ENCODE peak calls at places on chromosomes 11 and 22, in seven cellular contexts. P, S, O, L, J, R and D are unnamed samples.

GRCh38 chr22:39562839-39563489 is 7.6 kb upstream of the CACNA1I start:
- DNase-seq in P (no peak), S (no peak), O (no peak), L (no peak), J (no peak), R (no peak), D (no peak)

GRCh38 chr22:39916496-39916895 is 15.6 kb downstream of the GRAP2 start:
- DNase-seq in P (no peak), S (no peak), O (no peak), L (no peak), J (no peak), R (no peak), D (no peak)

GRCh38 chr11:74672332-74672955 is 58.8 kb downstream of the CHRDL2 start:
- DNase-seq in P (no peak), S (no peak), O (no peak), L (no peak), J (no peak), R (peak; percentile 45), D (no peak)

GRCh38 chr11:110251837-110252236 is 44.6 kb downstream of the RDX start:
- DNase-seq in P (no peak), S (no peak), O (no peak), L (no peak), J (no peak), R (peak; percentile 77), D (no peak)

GRCh38 chr11:101840720-101841119 is 74.1 kb upstream of the CEP126 start:
- DNase-seq in P (no peak), S (no peak), O (no peak), L (no peak), J (no peak), R (no peak), D (no peak)

GRCh38 chr11:130269544-130269943 is 45.2 kb downstream of the ZBTB44 start:
- DNase-seq in P (no peak), S (no peak), O (no peak), L (no peak), J (no peak), R (no peak), D (no peak)

GRCh38 chr22:38017272-38017920 is 33.0 kb upstream of the SOX10 start:
- DNase-seq in P (peak; percentile 89), S (no peak), O (no peak), L (no peak), J (peak; percentile 86), R (peak; percentile 54), D (peak; percentile 79)

GRCh38 chr11:62925745-62926668 is 4.8 kb upstream of the CHRM1 start:
- DNase-seq in P (peak; percentile 31), S (peak; percentile 58), O (no peak), L (no peak), J (no peak), R (no peak), D (no peak)

GRCh38 chr22:37659897-37660708 is 1.6 kb downstream of the PDXP start:
- DNase-seq in P (no peak), S (no peak), O (no peak), L (no peak), J (no peak), R (no peak), D (no peak)

GRCh38 chr11:94877446-94878200 is 95.7 kb downstream of the CWC15 start:
- DNase-seq in P (no peak), S (no peak), O (no peak), L (no peak), J (no peak), R (peak; percentile 63), D (no peak)

GRCh38 chr11:94876222-94876621 is 97.1 kb downstream of the CWC15 start:
- DNase-seq in P (no peak), S (no peak), O (no peak), L (no peak), J (no peak), R (no peak), D (no peak)

GRCh38 chr11:94873910-94874575 is 99.3 kb downstream of the CWC15 start:
- DNase-seq in P (no peak), S (no peak), O (no peak), L (no peak), J (no peak), R (no peak), D (no peak)

GRCh38 chr11:94879006-94879405 is 94.3 kb downstream of the CWC15 start:
- DNase-seq in P (no peak), S (no peak), O (peak; percentile 0), L (no peak), J (no peak), R (no peak), D (no peak)

DNA sequence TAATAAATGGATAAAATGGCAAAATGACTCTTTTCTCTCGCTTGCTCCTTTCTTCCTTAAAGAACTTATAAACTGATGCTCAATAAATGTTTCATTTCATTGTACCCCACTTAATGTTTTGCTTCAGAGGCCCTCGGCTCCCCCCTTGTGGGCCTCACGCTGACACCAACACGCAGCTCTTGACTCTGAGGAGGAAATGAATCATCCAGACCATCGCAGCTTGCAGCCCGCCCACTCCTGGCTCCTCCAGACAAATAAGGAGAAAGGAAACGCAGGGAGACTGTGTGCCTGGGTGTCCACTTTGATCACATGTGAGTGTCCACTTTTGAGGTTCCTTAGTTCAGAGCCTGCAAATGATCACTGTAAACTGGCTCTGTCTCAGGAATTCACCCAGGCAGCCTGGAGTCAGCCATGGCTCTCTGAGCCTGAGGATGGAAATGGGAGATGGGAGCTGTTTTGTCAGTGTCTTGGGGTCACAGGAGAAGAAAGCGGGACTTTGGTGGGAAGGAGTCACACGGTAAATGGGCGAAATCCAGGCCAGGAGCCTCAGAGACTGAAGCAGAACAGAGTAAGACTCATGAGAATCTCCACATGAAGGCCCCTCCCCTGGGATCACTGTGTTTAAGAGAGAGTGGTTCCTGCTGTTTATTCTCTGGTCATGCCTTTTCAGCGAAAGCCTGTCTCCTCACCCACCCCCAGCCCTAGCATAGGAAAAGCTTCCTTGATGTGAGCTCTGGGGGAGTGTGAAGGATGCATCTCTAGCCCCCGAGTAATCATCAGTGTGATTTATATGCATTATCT is 96.5 kb downstream of the CWC15 start:
- DNase-seq in P (peak; percentile 81), S (no peak), O (no peak), L (no peak), J (peak; percentile 82), R (peak; percentile 97), D (peak; percentile 58)
- TF ChIP-seq CTCF in P (peak; percentile 26), S (no peak), O (peak; percentile 59), L (peak; percentile 22), J (no peak), R (peak; percentile 43), D (no peak)

DNA sequence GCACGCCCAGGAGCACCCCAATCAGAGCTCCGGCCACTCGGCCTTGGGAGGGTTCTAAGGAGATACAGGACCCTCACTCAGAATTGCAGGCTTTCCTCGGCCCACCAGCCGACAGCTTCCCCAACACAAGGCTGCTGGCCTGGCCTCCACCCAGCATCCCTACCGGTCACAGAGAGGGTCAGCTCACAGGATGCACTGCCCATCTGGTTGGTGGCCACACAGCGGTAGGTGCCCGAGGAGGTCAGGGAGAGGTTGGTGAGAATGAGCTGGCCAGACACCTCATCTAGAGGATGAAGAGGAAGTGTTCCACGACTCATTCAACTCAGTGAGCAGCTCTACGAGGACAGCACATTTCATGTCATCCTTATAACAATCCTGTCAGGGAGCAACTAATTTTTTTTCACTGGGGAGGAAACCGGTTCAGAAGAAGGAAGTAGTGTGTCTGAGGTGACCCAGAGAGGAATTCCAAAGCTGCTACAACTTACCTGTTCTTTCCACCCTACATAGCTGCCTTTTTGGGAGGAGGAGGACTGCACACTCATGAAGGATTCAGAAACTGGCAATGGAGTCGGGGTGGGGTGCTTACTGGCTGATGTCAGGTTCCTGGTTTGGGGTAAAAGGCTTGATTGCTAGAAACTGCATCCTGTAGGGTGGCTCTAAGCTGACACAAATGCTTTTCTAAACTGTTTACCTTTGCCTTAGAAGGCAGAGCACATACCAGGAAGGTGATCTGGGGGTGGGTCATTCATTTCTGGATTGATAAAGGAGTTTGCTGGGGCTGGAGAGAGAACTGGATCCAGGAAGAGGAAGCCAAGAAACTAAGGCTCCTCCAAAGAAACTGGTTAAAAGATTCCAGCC is 3.3 kb downstream of the VSIG2 start:
- DNase-seq in P (no peak), S (no peak), O (no peak), L (no peak), J (no peak), R (peak; percentile 20), D (peak; percentile 62)
- H3K4me1 ChIP-seq in P (peaks cover 35% of the 10 kb centered on the region), S (peaks cover 14% of the 10 kb centered on the region), O (no peaks in the 10 kb centered on the region), L (peaks cover 67% of the 10 kb centered on the region), J (peaks cover 32% of the 10 kb centered on the region), R (peaks cover 9% of the 10 kb centered on the region), D (peaks cover 30% of the 10 kb centered on the region)

DNA sequence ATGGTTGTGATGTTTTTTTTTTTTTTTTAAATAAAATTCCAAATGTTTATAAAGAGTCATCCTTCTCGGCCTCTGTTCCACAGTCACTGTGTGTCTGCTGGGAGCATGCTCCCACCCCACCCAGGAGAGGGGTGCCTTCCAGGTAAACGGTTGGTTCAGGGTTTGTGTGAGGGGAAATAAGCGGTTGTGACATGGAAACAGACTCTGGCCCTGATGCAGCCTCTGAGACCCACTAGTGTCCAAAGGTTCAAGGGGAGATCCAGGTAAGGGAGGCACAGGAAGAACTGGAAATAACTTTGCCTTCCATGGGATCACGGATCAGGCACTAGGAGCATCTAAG is 6.0 kb upstream of the GAS2L1 start:
- DNase-seq in P (no peak), S (no peak), O (no peak), L (no peak), J (no peak), R (no peak), D (no peak)
- H3K4me3 ChIP-seq in P (no peak overlapping the region), S (no peak overlapping the region), O (no peak overlapping the region), L (no peak overlapping the region), J (no peak overlapping the region), R (no peak overlapping the region), D (no peak overlapping the region)

GRCh38 chr11:14254533-14255530 is 104.2 kb downstream of the RRAS2 start:
- DNase-seq in P (no peak), S (no peak), O (no peak), L (no peak), J (no peak), R (no peak), D (no peak)

GRCh38 chr11:14249121-14249963 is 109.6 kb downstream of the RRAS2 start:
- DNase-seq in P (peak; percentile 54), S (peak; percentile 87), O (peak; percentile 66), L (no peak), J (peak; percentile 59), R (peak; percentile 21), D (peak; percentile 75)

GRCh38 chr11:14251754-14252153 is 107.2 kb downstream of the RRAS2 start:
- DNase-seq in P (no peak), S (no peak), O (no peak), L (no peak), J (no peak), R (no peak), D (no peak)

GRCh38 chr11:14253878-14254277 is 105.1 kb downstream of the RRAS2 start:
- DNase-seq in P (no peak), S (no peak), O (no peak), L (no peak), J (no peak), R (no peak), D (no peak)

DNA sequence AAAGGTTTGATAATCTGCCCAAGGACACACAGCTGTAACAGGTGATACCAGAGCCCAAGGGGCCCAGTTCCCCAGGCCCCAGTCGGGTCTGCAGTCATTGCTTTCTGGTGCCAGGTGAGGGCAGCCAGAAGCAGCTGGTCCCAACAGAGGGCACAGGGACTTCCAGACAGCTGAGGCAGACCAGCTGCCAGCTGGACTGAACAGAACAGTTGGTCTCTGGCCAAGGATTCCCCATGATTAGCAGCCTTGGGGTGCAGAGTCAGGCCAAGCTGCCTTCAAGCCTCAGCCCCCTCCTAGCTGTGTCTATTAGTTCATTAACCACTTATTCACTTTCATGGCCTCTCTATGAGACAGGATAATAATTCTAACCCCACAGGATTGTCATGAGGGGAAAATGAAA is 105.5 kb downstream of the RRAS2 start:
- DNase-seq in P (no peak), S (no peak), O (no peak), L (no peak), J (no peak), R (no peak), D (no peak)
- TF ChIP-seq CTCF in P (no peak), S (no peak), O (no peak), L (no peak), J (no peak), R (no peak), D (no peak)